ENCODE peak calls at places on chromosomes 13 and 19, in eight cellular contexts. P, N, J, U, C, E, Q and F are unnamed samples.

GRCh38 chr13:110006304-110006703 is 219.9 kb upstream of the IRS2 start:
- DNase-seq in J (no peak), Q (no peak), N (no peak), P (no peak), E (no peak), C (no peak), U (no peak), F (no peak)

GRCh38 chr19:15673176-15673654 is 328 bp downstream of the CYP4F12 start:
- DNase-seq in E (no peak), C (no peak), N (no peak), Q (no peak), U (no peak), J (no peak), P (no peak), F (no peak)

GRCh38 chr19:32233091-32233490 is 112.3 kb upstream of the ZNF507 start:
- DNase-seq in Q (no peak), C (no peak), P (no peak), N (no peak), U (no peak), J (no peak), E (no peak), F (no peak)

GRCh38 chr19:18388328-18389094 is 2.6 kb downstream of the GDF15 start:
- DNase-seq in U (peak), J (peak), E (peak), P (peak), N (no peak), Q (peak), C (peak), F (peak)

GRCh38 chr19:33714149-33714548 is 82.5 kb upstream of the KCTD15 start:
- DNase-seq in E (no peak), C (no peak), U (no peak), Q (no peak), P (no peak), N (no peak), J (no peak), F (peak)

GRCh38 chr13:51769455-51770127 is 34.4 kb downstream of the DHRS12 start:
- DNase-seq in J (no peak), N (no peak), P (no peak), U (peak), C (no peak), Q (peak), E (no peak), F (no peak)

GRCh38 chr19:42480335-42481095 is 37.8 kb upstream of the CXCL17 start:
- DNase-seq in U (peak), J (no peak), C (no peak), P (no peak), E (no peak), N (no peak), Q (peak), F (no peak)

GRCh38 chr13:70995338-70995737 is 871.7 kb downstream of the DACH1 start:
- DNase-seq in U (no peak), P (no peak), J (no peak), N (no peak), C (no peak), Q (no peak), E (no peak), F (no peak)

GRCh38 chr19:39046037-39046821 is 13.9 kb upstream of the FBXO27 start:
- DNase-seq in N (no peak), P (no peak), C (no peak), U (no peak), J (no peak), E (peak), Q (no peak), F (no peak)

GRCh38 chr19:44626067-44626624 is 12.8 kb downstream of the IGSF23 start:
- DNase-seq in E (no peak), P (no peak), J (no peak), N (peak), U (no peak), C (no peak), Q (peak), F (no peak)

GRCh38 chr13:75633285-75633684 is 2.8 kb upstream of the LMO7 start:
- DNase-seq in E (no peak), C (no peak), N (no peak), U (no peak), J (no peak), P (no peak), Q (no peak), F (no peak)

GRCh38 chr19:39135701-39136100 is 10.1 kb downstream of the PAK4 start:
- DNase-seq in C (no peak), J (no peak), Q (no peak), P (no peak), U (no peak), N (no peak), E (no peak), F (no peak)

GRCh38 chr19:14478113-14478545 is 3.0 kb upstream of the PTGER1 start:
- DNase-seq in P (no peak), C (no peak), Q (no peak), N (no peak), U (no peak), E (no peak), J (no peak), F (no peak)

GRCh38 chr13:64446372-64446771 is 2783.8 kb downstream of the PCDH9 start:
- DNase-seq in U (no peak), P (no peak), E (no peak), J (no peak), N (no peak), C (no peak), Q (no peak), F (no peak)
- TF ChIP-seq CTCF in U (no peak), P (peak), E (peak), J (no peak), N (peak), C (peak), Q (no peak), F (no peak)

GRCh38 chr13:62356977-62357376 is 941.3 kb upstream of the PCDH20 start:
- DNase-seq in N (no peak), J (no peak), E (no peak), C (no peak), P (no peak), Q (no peak), U (no peak), F (no peak)

GRCh38 chr13:62358646-62358932 is 942.9 kb upstream of the PCDH20 start:
- DNase-seq in J (no peak), N (no peak), P (no peak), C (no peak), Q (no peak), E (no peak), U (no peak), F (no peak)

GRCh38 chr13:62360609-62361008 is 945.0 kb upstream of the PCDH20 start:
- DNase-seq in Q (no peak), P (no peak), N (no peak), C (no peak), E (no peak), J (no peak), U (no peak), F (no peak)

DNA sequence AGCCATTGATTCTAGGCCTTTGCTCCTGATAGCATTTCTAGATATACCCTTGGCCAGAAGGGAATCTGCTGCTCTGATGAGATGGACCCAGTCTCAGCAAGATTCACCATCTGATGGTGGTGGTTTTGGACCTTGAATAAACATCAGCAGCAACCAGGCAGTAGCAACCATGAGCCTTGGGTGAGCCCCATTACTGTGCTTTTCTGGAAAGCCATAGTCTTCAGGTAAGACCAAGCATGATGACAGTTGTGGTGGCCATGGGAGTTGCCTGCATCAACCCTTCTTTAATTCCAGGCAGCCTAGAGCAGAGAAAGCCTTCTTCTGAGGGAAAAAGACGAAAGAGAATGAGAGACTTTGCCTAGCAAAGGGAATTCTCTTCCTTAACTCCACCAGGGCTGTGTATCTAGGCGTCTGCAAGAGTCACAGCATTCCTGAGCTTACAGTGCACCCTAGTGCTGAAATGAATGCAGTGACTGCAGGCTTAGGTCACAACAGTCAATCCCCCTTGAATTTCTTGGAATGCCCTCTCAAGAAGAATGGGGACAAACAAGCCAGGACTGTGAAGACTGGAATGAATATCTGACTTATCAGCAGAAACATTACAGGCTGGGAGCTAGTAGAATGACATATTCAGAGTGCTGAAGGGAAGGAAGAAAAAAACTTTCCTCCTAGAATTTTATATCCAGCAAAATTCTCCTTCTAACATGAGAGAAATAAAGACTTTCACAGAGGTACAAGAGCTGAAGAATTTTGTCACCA is 942.4 kb upstream of the PCDH20 start:
- DNase-seq in P (peak), N (peak), U (no peak), E (peak), C (peak), J (no peak), Q (no peak), F (no peak)
- TF ChIP-seq CTCF in P (peak), N (peak), U (no peak), E (peak), C (peak), J (no peak), Q (peak), F (no peak)

GRCh38 chr13:41222259-41222852 is 28.0 kb upstream of the KBTBD7 start:
- DNase-seq in U (peak), Q (peak), E (peak), J (no peak), C (peak), N (no peak), P (peak), F (no peak)
- TF ChIP-seq CTCF in U (peak), Q (peak), E (peak), J (peak), C (peak), N (peak), P (peak), F (peak)

GRCh38 chr13:34391071-34391470 is 551.0 kb upstream of the NBEA start:
- DNase-seq in J (no peak), N (no peak), E (no peak), P (no peak), Q (no peak), C (no peak), U (no peak), F (no peak)
- TF ChIP-seq CTCF in J (no peak), N (no peak), E (no peak), P (no peak), Q (no peak), C (no peak), U (no peak), F (no peak)